ENCODE peak calls at places on chromosomes 6 and 20, in five cellular contexts. One of them, this sample, is unnamed.

GRCh38 chr6:84906514-84906913 is 142.1 kb upstream of the TBX18 start:
- DNase-seq in iris pigment epithelial cell: no peak
- DNase-seq in T follicular helper cell: no peak
- DNase-seq in bronchial epithelial cell: no peak
- DNase-seq in neural crest cell: no peak
- DNase-seq in this sample: no peak

GRCh38 chr6:48423640-48424365 is 312.8 kb upstream of the PTCHD4 start:
- DNase-seq in iris pigment epithelial cell: peak
- DNase-seq in T follicular helper cell: no peak
- DNase-seq in bronchial epithelial cell: no peak
- DNase-seq in neural crest cell: no peak
- DNase-seq in this sample: no peak

GRCh38 chr6:157648561-157648960 is 174.5 kb upstream of the SNX9 start:
- DNase-seq in iris pigment epithelial cell: peak
- DNase-seq in T follicular helper cell: no peak
- DNase-seq in bronchial epithelial cell: peak
- DNase-seq in neural crest cell: no peak
- DNase-seq in this sample: no peak

GRCh38 chr6:82017316-82017715 is 230.2 kb downstream of the IBTK start:
- DNase-seq in iris pigment epithelial cell: peak
- DNase-seq in T follicular helper cell: no peak
- DNase-seq in bronchial epithelial cell: peak
- DNase-seq in neural crest cell: no peak
- DNase-seq in this sample: no peak

GRCh38 chr6:22117663-22118062 is 179.2 kb downstream of the PRL start:
- DNase-seq in iris pigment epithelial cell: no peak
- DNase-seq in T follicular helper cell: no peak
- DNase-seq in bronchial epithelial cell: no peak
- DNase-seq in neural crest cell: no peak
- DNase-seq in this sample: no peak

GRCh38 chr6:134288538-134289203 is 29.2 kb downstream of the SGK1 start:
- DNase-seq in iris pigment epithelial cell: peak
- DNase-seq in T follicular helper cell: no peak
- DNase-seq in bronchial epithelial cell: peak
- DNase-seq in neural crest cell: no peak
- DNase-seq in this sample: no peak

GRCh38 chr6:15893556-15894253 is 230.9 kb upstream of the DTNBP1 start:
- DNase-seq in iris pigment epithelial cell: peak
- DNase-seq in T follicular helper cell: no peak
- DNase-seq in bronchial epithelial cell: peak
- DNase-seq in neural crest cell: no peak
- DNase-seq in this sample: peak

GRCh38 chr6:158706369-158706982 is 56.6 kb downstream of the SYTL3 start:
- DNase-seq in iris pigment epithelial cell: peak
- DNase-seq in T follicular helper cell: no peak
- DNase-seq in bronchial epithelial cell: peak
- DNase-seq in neural crest cell: peak
- DNase-seq in this sample: no peak

GRCh38 chr20:36549942-36550796 is 8.8 kb downstream of the MYL9 start:
- DNase-seq in iris pigment epithelial cell: no peak
- DNase-seq in T follicular helper cell: no peak
- DNase-seq in bronchial epithelial cell: no peak
- DNase-seq in neural crest cell: no peak
- DNase-seq in this sample: no peak

GRCh38 chr20:5153612-5154542 is 27.1 kb downstream of the CDS2 start:
- DNase-seq in iris pigment epithelial cell: peak
- DNase-seq in T follicular helper cell: no peak
- DNase-seq in bronchial epithelial cell: peak
- DNase-seq in neural crest cell: no peak
- DNase-seq in this sample: no peak

GRCh38 chr20:19661717-19662637 is 96.1 kb upstream of the RIN2 start:
- DNase-seq in iris pigment epithelial cell: peak
- DNase-seq in T follicular helper cell: peak
- DNase-seq in bronchial epithelial cell: peak
- DNase-seq in neural crest cell: peak
- DNase-seq in this sample: peak

GRCh38 chr6:82877213-82878195 is 188.1 kb downstream of the UBE3D start:
- DNase-seq in iris pigment epithelial cell: no peak
- DNase-seq in T follicular helper cell: no peak
- DNase-seq in bronchial epithelial cell: no peak
- DNase-seq in neural crest cell: no peak
- DNase-seq in this sample: no peak

This sample was measured in NCI-H187.